ENCODE peak calls at places on chromosomes 12 and 14, in four cellular contexts. U is pancreas, N is stomach, C is A673. J is an unnamed sample.
A peak's percentile ranks its signal among the peaks of the same experiment; 100 is the strongest.

GRCh38 chr12:108911915-108912314 is 32.0 kb downstream of the DAO start:
- DNase-seq in U (no peak), N (no peak), C (no peak), J (no peak)

GRCh38 chr12:24823808-24824515 is 124.9 kb downstream of the BCAT1 start:
- DNase-seq in U (no peak), N (no peak), C (peak; percentile 66), J (no peak)

GRCh38 chr12:38124247-38125012 is 192.1 kb upstream of the ALG10B start:
- DNase-seq in U (peak; percentile 71), N (peak; percentile 56), C (no peak), J (no peak)

GRCh38 chr12:34346372-34347034 is 324.2 kb downstream of the ALG10 start:
- DNase-seq in U (no peak), N (no peak), C (no peak), J (no peak)

GRCh38 chr12:117053050-117053400 is 46.2 kb downstream of the TESC start:
- DNase-seq in U (no peak), N (no peak), C (no peak), J (no peak)

GRCh38 chr12:19031032-19031431 is 98.5 kb upstream of the PLEKHA5 start:
- DNase-seq in U (no peak), N (no peak), C (peak; percentile 5), J (no peak)

GRCh38 chr12:121709478-121709890 is 3.1 kb upstream of the TMEM120B start:
- DNase-seq in U (no peak), N (no peak), C (no peak), J (no peak)

GRCh38 chr12:92543872-92544271 is 158.9 kb upstream of the PLEKHG7 start:
- DNase-seq in U (no peak), N (no peak), C (no peak), J (no peak)

GRCh38 chr12:20368653-20369163 is 371 bp downstream of the PDE3A start:
- DNase-seq in U (no peak), N (no peak), C (peak; percentile 58), J (no peak)

DNA sequence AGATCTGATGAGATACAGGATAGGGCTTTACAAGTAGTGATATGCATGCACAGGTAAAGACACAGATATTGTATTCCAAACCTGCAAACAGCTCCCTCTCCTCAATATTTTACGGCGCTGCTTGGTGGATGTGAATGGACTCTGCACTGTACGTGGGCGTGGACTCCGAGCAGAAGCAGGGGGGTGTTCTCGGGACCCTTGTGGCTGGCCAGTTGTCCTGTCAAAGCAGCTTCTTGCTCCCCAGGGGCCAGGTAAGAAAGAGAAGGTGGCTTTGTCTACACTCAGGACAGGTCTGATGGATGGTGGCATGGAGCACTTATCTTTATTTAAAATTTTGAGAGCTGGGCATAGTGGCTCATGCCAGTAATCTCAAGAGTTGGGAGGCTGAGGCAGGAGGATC is 29.5 kb upstream of the CLMN start:
- DNase-seq in U (no peak), N (no peak), C (no peak), J (no peak)
- H3K9me3 ChIP-seq in U (no peaks in the 10 kb centered on the region), N (peaks cover 3% of the 10 kb centered on the region), C (no peaks in the 10 kb centered on the region), J (no peaks in the 10 kb centered on the region)

GRCh38 chr14:27386391-27386790 is 788.6 kb upstream of the NOVA1 start:
- DNase-seq in U (no peak), N (no peak), C (no peak), J (no peak)
- H3K9me3 ChIP-seq in U (no peaks in the 10 kb centered on the region), N (no peaks in the 10 kb centered on the region), C (no peaks in the 10 kb centered on the region), J (no peaks in the 10 kb centered on the region)

GRCh38 chr12:113267621-113268020 is 46.4 kb downstream of the TPCN1 start:
- DNase-seq in U (no peak), N (no peak), C (no peak), J (no peak)
- H3K9me3 ChIP-seq in U (no peaks in the 10 kb centered on the region), N (no peaks in the 10 kb centered on the region), C (no peaks in the 10 kb centered on the region), J (no peaks in the 10 kb centered on the region)

GRCh38 chr14:92978229-92979021 is 55.5 kb downstream of the CHGA start:
- DNase-seq in U (no peak), N (no peak), C (no peak), J (no peak)
- H3K9me3 ChIP-seq in U (no peaks in the 10 kb centered on the region), N (peaks cover 42% of the 10 kb centered on the region), C (peaks cover 5% of the 10 kb centered on the region), J (peaks cover 3% of the 10 kb centered on the region)

GRCh38 chr12:126763359-126763758 is 1503.6 kb upstream of the TMEM132C start:
- DNase-seq in U (no peak), N (no peak), C (no peak), J (no peak)
- H3K9me3 ChIP-seq in U (peaks cover 4% of the 10 kb centered on the region), N (peaks cover 52% of the 10 kb centered on the region), C (peaks cover 9% of the 10 kb centered on the region), J (peaks cover 5% of the 10 kb centered on the region)

GRCh38 chr14:55599250-55599879 is 19.4 kb downstream of the KTN1 start:
- DNase-seq in U (peak; percentile 23), N (peak; percentile 54), C (peak; percentile 37), J (no peak)

GRCh38 chr14:55604467-55604866 is 24.5 kb downstream of the KTN1 start:
- DNase-seq in U (no peak), N (no peak), C (no peak), J (no peak)

GRCh38 chr14:55604900-55605418 is 25.0 kb downstream of the KTN1 start:
- DNase-seq in U (no peak), N (no peak), C (no peak), J (no peak)

GRCh38 chr14:55603401-55603953 is 23.5 kb downstream of the KTN1 start:
- DNase-seq in U (no peak), N (no peak), C (no peak), J (no peak)

DNA sequence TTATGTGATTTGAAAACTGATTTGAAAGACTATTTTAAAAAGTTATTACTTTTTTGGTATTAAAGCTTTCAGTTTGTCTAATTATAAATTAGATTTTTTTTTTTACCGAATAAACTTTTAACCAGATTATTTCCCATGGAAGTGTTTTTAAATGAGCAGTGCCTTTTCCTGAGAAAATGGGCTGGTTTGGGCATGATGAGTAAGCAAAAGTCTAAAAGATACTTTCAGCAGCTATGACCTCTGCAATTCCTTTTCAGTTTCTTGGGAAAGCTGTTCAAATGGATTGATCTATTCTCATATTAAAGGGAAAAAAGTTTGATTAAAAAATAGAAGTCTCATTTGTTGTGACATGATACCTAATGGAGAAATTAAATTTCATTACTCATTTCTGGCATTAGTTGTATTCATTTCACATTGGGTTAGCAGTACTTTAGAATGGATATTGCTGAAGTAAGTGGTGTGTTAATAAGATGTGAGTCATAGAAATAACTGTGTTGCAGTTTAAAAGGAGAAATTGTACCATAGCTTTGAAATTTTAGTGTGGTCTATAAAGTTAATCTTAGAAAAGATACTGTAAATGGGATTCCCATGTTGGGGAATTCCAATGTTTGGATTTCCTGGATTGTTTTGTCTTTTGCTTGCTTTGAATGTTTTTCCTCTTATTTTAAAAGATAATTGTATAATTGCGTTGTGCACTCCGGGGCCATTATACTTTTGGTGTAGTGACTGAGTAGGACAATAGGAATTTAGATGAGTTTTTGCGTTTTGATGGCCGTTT is 21.0 kb downstream of the KTN1 start:
- DNase-seq in U (no peak), N (no peak), C (peak; percentile 61), J (no peak)
- H3K9me3 ChIP-seq in U (no peaks in the 10 kb centered on the region), N (no peaks in the 10 kb centered on the region), C (peaks cover 3% of the 10 kb centered on the region), J (no peaks in the 10 kb centered on the region)

DNA sequence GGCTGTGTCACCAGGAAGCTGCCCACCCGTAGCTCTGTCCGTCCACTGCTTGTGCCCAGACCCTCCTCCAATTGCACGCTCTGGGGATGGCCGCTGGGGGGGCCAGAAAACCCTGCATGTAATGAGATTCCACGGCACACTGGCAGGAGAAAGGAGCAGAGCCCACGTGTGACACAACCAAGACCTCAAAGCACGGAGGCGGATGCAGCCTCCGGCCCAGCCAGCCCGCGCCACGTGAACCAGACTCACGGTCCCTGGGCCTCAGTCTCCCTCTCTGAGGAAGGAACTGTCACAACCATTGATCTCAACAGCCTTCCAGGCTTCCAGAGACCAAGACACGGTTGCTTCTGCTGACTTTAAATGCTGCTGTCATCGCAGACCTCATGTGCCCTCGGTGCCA is 14.4 kb downstream of the ANHX start:
- DNase-seq in U (no peak), N (no peak), C (no peak), J (no peak)
- H3K9me3 ChIP-seq in U (no peaks in the 10 kb centered on the region), N (peaks cover 94% of the 10 kb centered on the region), C (peaks cover 38% of the 10 kb centered on the region), J (peaks cover 9% of the 10 kb centered on the region)

GRCh38 chr12:27383429-27384260 is 51.0 kb downstream of the BMAL2 start:
- DNase-seq in U (peak; percentile 68), N (peak; percentile 85), C (peak; percentile 85), J (peak; percentile 29)
- H3K9me3 ChIP-seq in U (no peaks in the 10 kb centered on the region), N (no peaks in the 10 kb centered on the region), C (no peaks in the 10 kb centered on the region), J (no peaks in the 10 kb centered on the region)

GRCh38 chr12:60594035-60594711 is 998.3 kb downstream of the SLC16A7 start:
- DNase-seq in U (no peak), N (no peak), C (no peak), J (no peak)
- H3K9me3 ChIP-seq in U (no peaks in the 10 kb centered on the region), N (peaks cover 7% of the 10 kb centered on the region), C (peaks cover 4% of the 10 kb centered on the region), J (no peaks in the 10 kb centered on the region)